ENCODE peak calls at places on chromosome 13, in eight cellular contexts. J is heart left ventricle, D is tibial nerve, R is transverse colon, C is IMR-90, N is psoas muscle, P is AG04450, A is GM23248. U is an unnamed sample.

GRCh38 chr13:33279898-33280549 is 5.5 kb downstream of the STARD13 start:
- DNase-seq in P (no peak), D (no peak), J (no peak), N (no peak), C (peak; percentile 71), A (peak; percentile 87), R (no peak), U (no peak)

GRCh38 chr13:29909975-29910674 is 59.7 kb upstream of the UBL3 start:
- DNase-seq in D (peak; percentile 28), J (no peak), A (peak; percentile 96), R (no peak), P (no peak), N (no peak), C (peak; percentile 78), U (no peak)

GRCh38 chr13:45659536-45659935 is 42.6 kb upstream of the CBY2 start:
- DNase-seq in D (no peak), N (no peak), J (no peak), R (no peak), P (no peak), C (no peak), A (no peak), U (no peak)

GRCh38 chr13:25085125-25085742 is 10.7 kb upstream of the PABPC3 start:
- DNase-seq in A (peak; percentile 63), P (no peak), J (no peak), C (peak; percentile 26), N (no peak), D (peak; percentile 54), R (peak; percentile 9), U (no peak)

GRCh38 chr13:27619093-27619705 is 1.1 kb downstream of the LNX2 start:
- DNase-seq in C (peak; percentile 55), J (no peak), P (no peak), A (peak; percentile 72), D (no peak), R (no peak), N (no peak), U (no peak)

GRCh38 chr13:41117859-41118258 is 14.7 kb downstream of the KBTBD6 start:
- DNase-seq in A (no peak), J (no peak), C (no peak), R (no peak), D (no peak), N (no peak), P (no peak), U (no peak)

GRCh38 chr13:108419768-108420167 is 150.2 kb downstream of the TNFSF13B start:
- DNase-seq in D (no peak), A (no peak), P (no peak), J (no peak), R (no peak), C (no peak), N (no peak), U (no peak)

GRCh38 chr13:33651766-33652165 is 166.2 kb upstream of the RFC3 start:
- DNase-seq in D (no peak), P (no peak), C (no peak), J (no peak), N (no peak), R (no peak), A (no peak), U (no peak)

GRCh38 chr13:80339578-80339840 is 1.4 kb downstream of the SPRY2 start:
- DNase-seq in R (no peak), P (no peak), D (no peak), N (no peak), C (no peak), J (no peak), A (no peak), U (no peak)
- H3K4me3 ChIP-seq in R (peak overlapping the region; percentile 87), P (peak overlapping the region; percentile 95), D (peak overlapping the region; percentile 71), N (peak overlapping the region; percentile 98), C (peak overlapping the region; percentile 88), J (peak overlapping the region; percentile 77), A (peak overlapping the region; percentile 100), U (peak overlapping the region; percentile 73)

GRCh38 chr13:99439048-99439447 is 62.2 kb upstream of the TM9SF2 start:
- DNase-seq in C (no peak), P (no peak), R (no peak), A (no peak), D (no peak), N (no peak), J (no peak), U (no peak)
- H3K27ac ChIP-seq in C (no peak overlapping the region), P (no peak overlapping the region), R (no peak overlapping the region), A (no peak overlapping the region), D (no peak overlapping the region), N (no peak overlapping the region), J (no peak overlapping the region), U (no peak overlapping the region)

DNA sequence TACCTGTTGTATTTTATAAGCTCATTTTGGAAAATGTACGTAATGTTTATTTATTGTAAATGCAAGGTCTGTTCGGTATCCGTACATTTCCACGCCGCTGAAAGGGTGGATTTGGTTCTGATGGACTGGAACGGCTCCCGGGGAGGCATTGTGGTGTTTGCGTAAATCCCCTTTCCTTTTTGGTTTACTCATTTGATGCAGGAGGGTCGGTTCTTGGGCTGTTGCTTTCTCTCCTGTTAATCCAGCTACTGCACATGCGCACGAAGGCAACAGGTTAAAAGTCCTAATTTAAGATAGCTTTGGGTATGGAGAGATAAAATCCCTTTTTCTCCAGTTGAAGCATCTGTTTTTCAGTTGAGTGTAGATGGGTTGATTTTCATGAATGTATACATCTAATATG is 224.4 kb downstream of the TM9SF2 start:
- DNase-seq in D (no peak), C (no peak), A (no peak), R (no peak), N (no peak), P (no peak), J (no peak), U (no peak)
- H3K4me3 ChIP-seq in D (no peak overlapping the region), C (no peak overlapping the region), A (no peak overlapping the region), R (no peak overlapping the region), N (no peak overlapping the region), P (no peak overlapping the region), J (no peak overlapping the region), U (no peak overlapping the region)

GRCh38 chr13:70856706-70857105 is 748.5 kb upstream of the KLHL1 start:
- DNase-seq in P (no peak), C (no peak), R (peak; percentile 44), N (no peak), J (no peak), D (no peak), A (no peak), U (no peak)

DNA sequence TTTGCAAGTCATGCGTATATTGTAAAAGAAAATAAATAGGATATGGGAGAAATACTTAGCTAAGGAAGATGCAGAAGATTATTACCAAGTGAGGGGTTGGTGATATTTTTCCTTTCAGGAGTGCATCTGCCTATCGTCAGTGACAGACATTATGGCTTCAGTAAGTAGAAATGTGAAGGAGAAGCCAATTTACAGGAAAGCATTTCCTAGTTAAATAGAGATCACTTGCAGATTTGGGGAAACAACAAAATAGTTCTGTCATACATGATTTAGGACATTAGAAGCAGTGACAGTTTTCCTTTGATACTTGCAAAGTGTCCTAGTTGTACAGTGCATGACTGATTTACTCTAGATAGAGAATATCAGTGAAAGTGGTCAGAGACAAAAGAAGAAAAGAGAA is 747.8 kb upstream of the KLHL1 start:
- DNase-seq in J (no peak), R (no peak), P (no peak), N (no peak), D (no peak), A (no peak), C (no peak), U (no peak)
- H3K27ac ChIP-seq in J (no peak overlapping the region), R (peak overlapping the region; percentile 54), P (no peak overlapping the region), N (no peak overlapping the region), D (no peak overlapping the region), A (no peak overlapping the region), C (no peak overlapping the region), U (no peak overlapping the region)

GRCh38 chr13:75365724-75366173 is 116.2 kb downstream of the TBC1D4 start:
- DNase-seq in A (peak; percentile 94), J (no peak), N (no peak), D (no peak), C (peak; percentile 86), R (no peak), P (peak; percentile 29), U (no peak)
- H3K4me3 ChIP-seq in A (peak overlapping the region; percentile 56), J (peak overlapping the region; percentile 12), N (peak overlapping the region; percentile 51), D (no peak overlapping the region), C (peak overlapping the region; percentile 9), R (no peak overlapping the region), P (no peak overlapping the region), U (no peak overlapping the region)

GRCh38 chr13:75419656-75420055 is 62.3 kb downstream of the TBC1D4 start:
- DNase-seq in D (no peak), J (no peak), C (no peak), P (no peak), N (no peak), R (no peak), A (no peak), U (no peak)

GRCh38 chr13:75421987-75422386 is 60.0 kb downstream of the TBC1D4 start:
- DNase-seq in P (no peak), D (no peak), J (no peak), C (no peak), R (no peak), N (no peak), A (peak; percentile 14), U (no peak)

GRCh38 chr13:75418997-75419396 is 63.0 kb downstream of the TBC1D4 start:
- DNase-seq in N (no peak), R (no peak), D (no peak), J (no peak), A (peak; percentile 42), P (no peak), C (peak; percentile 21), U (no peak)

GRCh38 chr13:75423383-75423782 is 58.6 kb downstream of the TBC1D4 start:
- DNase-seq in N (no peak), C (no peak), A (no peak), P (no peak), D (no peak), J (no peak), R (no peak), U (no peak)

DNA sequence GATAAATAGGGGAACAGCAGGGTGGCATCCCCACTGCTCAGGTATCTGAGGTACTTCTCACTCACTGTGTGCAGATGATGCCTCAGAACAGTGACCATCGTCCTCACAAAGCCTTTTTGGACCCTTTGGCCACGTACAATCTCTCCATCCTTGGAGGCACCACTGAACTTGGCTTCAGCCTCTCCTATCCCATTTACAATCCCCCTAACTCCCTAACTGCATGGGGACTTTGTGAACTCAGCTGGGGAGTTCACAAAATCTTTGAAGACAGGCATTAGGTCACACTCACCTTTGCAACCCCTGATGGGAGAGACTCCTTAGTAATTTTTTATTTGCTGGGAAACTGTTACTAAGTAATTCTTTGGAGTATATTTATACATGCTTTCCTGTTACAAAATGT is 60.8 kb downstream of the TBC1D4 start:
- DNase-seq in D (no peak), P (no peak), R (no peak), J (no peak), A (no peak), N (no peak), C (no peak), U (no peak)
- H3K27ac ChIP-seq in D (no peak overlapping the region), P (no peak overlapping the region), R (no peak overlapping the region), J (no peak overlapping the region), A (no peak overlapping the region), N (peak overlapping the region; percentile 87), C (no peak overlapping the region), U (no peak overlapping the region)

DNA sequence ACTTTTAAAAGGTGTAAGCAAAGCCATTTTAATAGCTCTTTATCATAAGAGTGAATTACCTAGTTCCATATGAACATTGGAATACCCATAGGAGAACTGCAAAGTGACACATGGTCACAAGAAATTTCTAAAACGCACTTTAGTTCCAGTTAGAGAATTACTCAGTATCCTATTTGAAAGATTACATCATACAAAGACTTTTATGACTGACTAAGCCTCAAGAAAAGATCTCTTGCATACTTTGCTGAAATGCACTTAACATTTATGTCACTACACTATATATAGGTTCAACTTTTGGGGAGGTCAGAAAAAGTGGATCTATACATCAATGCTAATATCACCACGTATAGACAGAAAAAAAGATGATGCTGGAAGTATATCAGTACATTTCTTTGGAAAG is 7.1 kb downstream of the PCDH9 start:
- DNase-seq in J (no peak), N (no peak), R (no peak), D (no peak), P (no peak), C (peak; percentile 60), A (peak; percentile 32), U (no peak)
- H3K4me3 ChIP-seq in J (peak overlapping the region; percentile 40), N (peak overlapping the region; percentile 45), R (no peak overlapping the region), D (peak overlapping the region; percentile 9), P (no peak overlapping the region), C (no peak overlapping the region), A (no peak overlapping the region), U (no peak overlapping the region)